ENCODE peak calls at places on chromosomes 1 and 21, in nine cellular contexts. G is left cardiac atrium; Q is RCC 7860; R is posterior vena cava; B is GM04503; W is fibroblast of gingiva; M is activated naive CD8-positive, alpha-beta T cell treated with anti-CD3 and anti-CD28 coated beads, Interleukin-2, amount 10 ng/mL, durations not matched to agents 7 days and 5 days; S is GM13977; K is HEK293T. L is an unnamed sample.

GRCh38 chr21:14751011-14751410 is 204.9 kb upstream of the SAMSN1 start:
- DNase-seq in G (no peak), Q (no peak), R (no peak), B (no peak), W (no peak), M (no peak), S (no peak), K (no peak), L (no peak)

GRCh38 chr1:23018661-23019093 is 591 bp upstream of the KDM1A start:
- DNase-seq in G (no peak), Q (no peak), R (no peak), B (no peak), W (no peak), M (no peak), S (no peak), K (peak), L (no peak)

GRCh38 chr1:113109908-113110554 is 37.0 kb downstream of the LRIG2 start:
- DNase-seq in G (peak), Q (peak), R (no peak), B (peak), W (peak), M (no peak), S (no peak), K (no peak), L (no peak)

GRCh38 chr1:39529901-39530535 is 38.6 kb downstream of the BMP8A start:
- DNase-seq in G (no peak), Q (no peak), R (peak), B (no peak), W (no peak), M (peak), S (no peak), K (no peak), L (no peak)

GRCh38 chr1:116988908-116989307 is 12.7 kb upstream of the CD101 start:
- DNase-seq in G (no peak), Q (peak), R (no peak), B (no peak), W (no peak), M (no peak), S (no peak), K (no peak), L (no peak)

GRCh38 chr1:147214842-147215539 is 10.1 kb downstream of the FMO5 start:
- DNase-seq in G (no peak), Q (no peak), R (no peak), B (no peak), W (no peak), M (no peak), S (no peak), K (no peak), L (no peak)

GRCh38 chr21:17693801-17694200 is 81.1 kb upstream of the BTG3 start:
- DNase-seq in G (no peak), Q (no peak), R (no peak), B (no peak), W (no peak), M (no peak), S (no peak), K (no peak), L (peak)

GRCh38 chr21:30829659-30830058 is at the start of gene KRTAP7-1:
- DNase-seq in G (no peak), Q (no peak), R (no peak), B (no peak), W (no peak), M (no peak), S (no peak), K (no peak), L (no peak)

GRCh38 chr1:31786366-31787060 is 22.4 kb upstream of the ADGRB2 start:
- DNase-seq in G (no peak), Q (no peak), R (peak), B (no peak), W (no peak), M (peak), S (no peak), K (no peak), L (no peak)

GRCh38 chr21:43866659-43867331 is 1.8 kb downstream of the AGPAT3 start:
- DNase-seq in G (no peak), Q (no peak), R (peak), B (no peak), W (no peak), M (peak), S (peak), K (no peak), L (peak)

GRCh38 chr1:36968730-36969129 is 65.6 kb downstream of the GRIK3 start:
- DNase-seq in G (no peak), Q (no peak), R (no peak), B (no peak), W (no peak), M (no peak), S (no peak), K (no peak), L (no peak)

GRCh38 chr1:75539230-75540116 is 71.4 kb downstream of the SLC44A5 start:
- DNase-seq in G (no peak), Q (peak), R (no peak), B (no peak), W (peak), M (no peak), S (no peak), K (no peak), L (no peak)

GRCh38 chr1:212935387-212935981 is 14.9 kb upstream of the VASH2 start:
- DNase-seq in G (no peak), Q (no peak), R (no peak), B (no peak), W (no peak), M (no peak), S (no peak), K (no peak), L (no peak)

GRCh38 chr1:61011514-61012263 is 70.7 kb upstream of the NFIA start:
- DNase-seq in G (peak), Q (no peak), R (no peak), B (no peak), W (no peak), M (no peak), S (no peak), K (no peak), L (no peak)

GRCh38 chr1:10839188-10839770 is 42.8 kb upstream of the CASZ1 start:
- DNase-seq in G (no peak), Q (no peak), R (no peak), B (no peak), W (no peak), M (no peak), S (no peak), K (no peak), L (no peak)

GRCh38 chr1:65949230-65949626 is 156.5 kb downstream of the PDE4B start:
- DNase-seq in G (no peak), Q (no peak), R (no peak), B (peak), W (peak), M (no peak), S (no peak), K (no peak), L (no peak)

GRCh38 chr1:246301553-246302250 is 205.4 kb downstream of the SMYD3 start:
- DNase-seq in G (no peak), Q (no peak), R (no peak), B (no peak), W (peak), M (no peak), S (no peak), K (no peak), L (no peak)

GRCh38 chr1:202844935-202845334 is 34.2 kb downstream of the PCAT6 start:
- DNase-seq in G (no peak), Q (no peak), R (no peak), B (no peak), W (no peak), M (no peak), S (no peak), K (no peak), L (no peak)

L was measured in activated T-helper 2 cell treated with anti-CD3 and anti-CD28 coated beads, Interferon-gamma antibody, Interleukin-2, Interleukin-4, amounts not matched to agents 10 μg/mL and 5 μg/mL and 100 μg/mL, durations not matched to agents 14 hours and 24 hours and 36 hours.